ENCODE peak calls at places on chromosomes 1 and 21, in nine cellular contexts. One of them, this sample, is unnamed.

GRCh38 chr1:117017648-117018047 is 16.1 kb downstream of the CD101 start:
- DNase-seq in dorsolateral prefrontal cortex: peak
- DNase-seq in stomach: no peak
- DNase-seq in heart left ventricle: no peak
- DNase-seq in H9: no peak
- DNase-seq in fibroblast of villous mesenchyme: no peak
- DNase-seq in progenitor cell of endocrine pancreas: no peak
- DNase-seq in fibroblast of the aortic adventitia: no peak
- DNase-seq in B cell: no peak
- DNase-seq in this sample: no peak

GRCh38 chr1:19390166-19390850 is 78.2 kb downstream of the SLC66A1 start:
- DNase-seq in H9: no peak
- DNase-seq in B cell: no peak
- DNase-seq in dorsolateral prefrontal cortex: no peak
- DNase-seq in fibroblast of villous mesenchyme: peak
- DNase-seq in progenitor cell of endocrine pancreas: no peak
- DNase-seq in fibroblast of the aortic adventitia: no peak
- DNase-seq in heart left ventricle: no peak
- DNase-seq in stomach: no peak
- DNase-seq in this sample: peak

GRCh38 chr21:39000496-39000895 is 182.8 kb downstream of the PSMG1 start:
- DNase-seq in heart left ventricle: no peak
- DNase-seq in H9: no peak
- DNase-seq in B cell: no peak
- DNase-seq in fibroblast of villous mesenchyme: no peak
- DNase-seq in fibroblast of the aortic adventitia: no peak
- DNase-seq in progenitor cell of endocrine pancreas: no peak
- DNase-seq in stomach: no peak
- DNase-seq in dorsolateral prefrontal cortex: no peak
- DNase-seq in this sample: no peak

GRCh38 chr1:50419907-50420248 is 3.4 kb downstream of the DMRTA2 start:
- DNase-seq in fibroblast of the aortic adventitia: no peak
- DNase-seq in H9: no peak
- DNase-seq in heart left ventricle: no peak
- DNase-seq in progenitor cell of endocrine pancreas: no peak
- DNase-seq in fibroblast of villous mesenchyme: no peak
- DNase-seq in stomach: no peak
- DNase-seq in dorsolateral prefrontal cortex: no peak
- DNase-seq in B cell: no peak
- DNase-seq in this sample: no peak

GRCh38 chr1:152047954-152048640 is 11.3 kb upstream of the S100A11 start:
- DNase-seq in progenitor cell of endocrine pancreas: peak
- DNase-seq in fibroblast of villous mesenchyme: peak
- DNase-seq in fibroblast of the aortic adventitia: peak
- DNase-seq in heart left ventricle: peak
- DNase-seq in dorsolateral prefrontal cortex: peak
- DNase-seq in stomach: peak
- DNase-seq in H9: peak
- DNase-seq in B cell: peak
- DNase-seq in this sample: peak

GRCh38 chr1:199616947-199617346 is 410.6 kb upstream of the NR5A2 start:
- DNase-seq in progenitor cell of endocrine pancreas: no peak
- DNase-seq in H9: no peak
- DNase-seq in fibroblast of the aortic adventitia: peak
- DNase-seq in stomach: no peak
- DNase-seq in B cell: no peak
- DNase-seq in dorsolateral prefrontal cortex: no peak
- DNase-seq in heart left ventricle: no peak
- DNase-seq in fibroblast of villous mesenchyme: no peak
- DNase-seq in this sample: no peak

GRCh38 chr1:10431065-10431730 is 965 bp downstream of the CENPS start:
- DNase-seq in stomach: no peak
- DNase-seq in fibroblast of the aortic adventitia: peak
- DNase-seq in fibroblast of villous mesenchyme: peak
- DNase-seq in dorsolateral prefrontal cortex: no peak
- DNase-seq in H9: no peak
- DNase-seq in B cell: no peak
- DNase-seq in heart left ventricle: no peak
- DNase-seq in progenitor cell of endocrine pancreas: no peak
- DNase-seq in this sample: peak

GRCh38 chr1:25917996-25918395 is 11.8 kb upstream of the STMN1 start:
- DNase-seq in dorsolateral prefrontal cortex: no peak
- DNase-seq in heart left ventricle: no peak
- DNase-seq in progenitor cell of endocrine pancreas: no peak
- DNase-seq in fibroblast of the aortic adventitia: peak
- DNase-seq in stomach: no peak
- DNase-seq in B cell: no peak
- DNase-seq in H9: no peak
- DNase-seq in fibroblast of villous mesenchyme: peak
- DNase-seq in this sample: peak

GRCh38 chr1:53715478-53715877 is 23.5 kb downstream of the GLIS1 start:
- DNase-seq in progenitor cell of endocrine pancreas: peak
- DNase-seq in stomach: no peak
- DNase-seq in fibroblast of villous mesenchyme: peak
- DNase-seq in H9: peak
- DNase-seq in fibroblast of the aortic adventitia: no peak
- DNase-seq in B cell: no peak
- DNase-seq in heart left ventricle: no peak
- DNase-seq in dorsolateral prefrontal cortex: no peak
- DNase-seq in this sample: peak

GRCh38 chr1:201426395-201427310 is 5.1 kb upstream of the TNNI1 start:
- DNase-seq in fibroblast of the aortic adventitia: no peak
- DNase-seq in fibroblast of villous mesenchyme: no peak
- DNase-seq in H9: no peak
- DNase-seq in heart left ventricle: no peak
- DNase-seq in B cell: no peak
- DNase-seq in dorsolateral prefrontal cortex: peak
- DNase-seq in stomach: no peak
- DNase-seq in progenitor cell of endocrine pancreas: no peak
- DNase-seq in this sample: no peak

GRCh38 chr1:235892080-235892670 is 25.5 kb upstream of the LYST start:
- DNase-seq in stomach: no peak
- DNase-seq in progenitor cell of endocrine pancreas: no peak
- DNase-seq in fibroblast of the aortic adventitia: no peak
- DNase-seq in B cell: no peak
- DNase-seq in dorsolateral prefrontal cortex: no peak
- DNase-seq in H9: no peak
- DNase-seq in fibroblast of villous mesenchyme: no peak
- DNase-seq in heart left ventricle: no peak
- DNase-seq in this sample: no peak

GRCh38 chr21:34960672-34961071 is 88.4 kb downstream of the RUNX1 start:
- DNase-seq in heart left ventricle: no peak
- DNase-seq in progenitor cell of endocrine pancreas: no peak
- DNase-seq in fibroblast of the aortic adventitia: no peak
- DNase-seq in dorsolateral prefrontal cortex: no peak
- DNase-seq in fibroblast of villous mesenchyme: no peak
- DNase-seq in B cell: no peak
- DNase-seq in stomach: no peak
- DNase-seq in H9: no peak
- DNase-seq in this sample: no peak

GRCh38 chr1:158799689-158800088 is 18.7 kb upstream of the OR6N2 start:
- DNase-seq in B cell: no peak
- DNase-seq in dorsolateral prefrontal cortex: no peak
- DNase-seq in heart left ventricle: no peak
- DNase-seq in stomach: no peak
- DNase-seq in fibroblast of villous mesenchyme: no peak
- DNase-seq in fibroblast of the aortic adventitia: no peak
- DNase-seq in progenitor cell of endocrine pancreas: no peak
- DNase-seq in H9: no peak
- DNase-seq in this sample: no peak

GRCh38 chr1:21106238-21106637 is 70.5 kb downstream of the EIF4G3 start:
- DNase-seq in heart left ventricle: no peak
- DNase-seq in stomach: no peak
- DNase-seq in B cell: no peak
- DNase-seq in progenitor cell of endocrine pancreas: no peak
- DNase-seq in H9: no peak
- DNase-seq in dorsolateral prefrontal cortex: no peak
- DNase-seq in fibroblast of villous mesenchyme: no peak
- DNase-seq in fibroblast of the aortic adventitia: no peak
- DNase-seq in this sample: no peak

DNA sequence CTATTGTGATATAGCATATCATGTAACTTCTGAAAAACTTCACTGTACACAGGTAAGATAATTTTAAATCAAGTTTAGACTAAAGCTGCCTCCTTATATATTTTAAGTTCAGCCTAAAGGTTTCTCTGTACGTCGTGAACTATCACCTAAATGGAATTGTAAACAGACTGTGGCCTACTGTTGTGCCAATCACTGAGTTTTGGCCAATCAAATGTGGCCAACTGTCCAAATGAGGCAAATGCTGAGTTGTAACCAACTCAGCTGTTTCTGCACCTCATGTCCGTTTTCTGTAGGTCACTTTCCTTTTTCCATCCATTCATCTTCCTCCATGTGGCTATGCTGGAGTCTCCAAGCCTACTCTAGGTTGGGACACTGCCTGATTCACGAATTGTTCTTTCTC is 63.7 kb upstream of the ST6GALNAC3 start:
- DNase-seq in fibroblast of villous mesenchyme: no peak
- DNase-seq in heart left ventricle: no peak
- DNase-seq in progenitor cell of endocrine pancreas: no peak
- DNase-seq in fibroblast of the aortic adventitia: no peak
- DNase-seq in dorsolateral prefrontal cortex: no peak
- DNase-seq in H9: no peak
- DNase-seq in stomach: no peak
- DNase-seq in B cell: no peak
- DNase-seq in this sample: no peak
- TF ChIP-seq CTCF in fibroblast of villous mesenchyme: no peak
- TF ChIP-seq CTCF in heart left ventricle: no peak
- TF ChIP-seq CTCF in progenitor cell of endocrine pancreas: no peak
- TF ChIP-seq CTCF in fibroblast of the aortic adventitia: no peak
- TF ChIP-seq CTCF in dorsolateral prefrontal cortex: no peak
- TF ChIP-seq CTCF in H9: no peak
- TF ChIP-seq CTCF in stomach: no peak
- TF ChIP-seq CTCF in B cell: no peak
- TF ChIP-seq CTCF in this sample: no peak

GRCh38 chr1:67659229-67659628 is 25.8 kb upstream of the GADD45A start:
- DNase-seq in H9: no peak
- DNase-seq in progenitor cell of endocrine pancreas: no peak
- DNase-seq in B cell: no peak
- DNase-seq in heart left ventricle: no peak
- DNase-seq in fibroblast of villous mesenchyme: no peak
- DNase-seq in dorsolateral prefrontal cortex: no peak
- DNase-seq in fibroblast of the aortic adventitia: no peak
- DNase-seq in stomach: no peak
- DNase-seq in this sample: no peak
- TF ChIP-seq CTCF in H9: no peak
- TF ChIP-seq CTCF in progenitor cell of endocrine pancreas: no peak
- TF ChIP-seq CTCF in B cell: no peak
- TF ChIP-seq CTCF in heart left ventricle: no peak
- TF ChIP-seq CTCF in fibroblast of villous mesenchyme: no peak
- TF ChIP-seq CTCF in dorsolateral prefrontal cortex: no peak
- TF ChIP-seq CTCF in fibroblast of the aortic adventitia: no peak
- TF ChIP-seq CTCF in stomach: no peak
- TF ChIP-seq CTCF in this sample: no peak

GRCh38 chr1:2538872-2539271 is 8.8 kb upstream of the HES5 start:
- DNase-seq in H9: no peak
- DNase-seq in progenitor cell of endocrine pancreas: no peak
- DNase-seq in fibroblast of villous mesenchyme: no peak
- DNase-seq in dorsolateral prefrontal cortex: no peak
- DNase-seq in B cell: no peak
- DNase-seq in heart left ventricle: no peak
- DNase-seq in stomach: no peak
- DNase-seq in fibroblast of the aortic adventitia: no peak
- DNase-seq in this sample: no peak

GRCh38 chr1:2540816-2541492 is 10.9 kb upstream of the HES5 start:
- DNase-seq in dorsolateral prefrontal cortex: no peak
- DNase-seq in heart left ventricle: no peak
- DNase-seq in progenitor cell of endocrine pancreas: no peak
- DNase-seq in B cell: no peak
- DNase-seq in fibroblast of villous mesenchyme: no peak
- DNase-seq in stomach: no peak
- DNase-seq in H9: no peak
- DNase-seq in fibroblast of the aortic adventitia: no peak
- DNase-seq in this sample: no peak

GRCh38 chr1:2537785-2538115 is 7.7 kb upstream of the HES5 start:
- DNase-seq in progenitor cell of endocrine pancreas: no peak
- DNase-seq in fibroblast of the aortic adventitia: no peak
- DNase-seq in stomach: no peak
- DNase-seq in H9: no peak
- DNase-seq in dorsolateral prefrontal cortex: no peak
- DNase-seq in fibroblast of villous mesenchyme: no peak
- DNase-seq in heart left ventricle: no peak
- DNase-seq in B cell: no peak
- DNase-seq in this sample: no peak

GRCh38 chr1:2538376-2538775 is 8.3 kb upstream of the HES5 start:
- DNase-seq in heart left ventricle: no peak
- DNase-seq in fibroblast of the aortic adventitia: no peak
- DNase-seq in stomach: no peak
- DNase-seq in H9: no peak
- DNase-seq in B cell: no peak
- DNase-seq in progenitor cell of endocrine pancreas: no peak
- DNase-seq in fibroblast of villous mesenchyme: no peak
- DNase-seq in dorsolateral prefrontal cortex: no peak
- DNase-seq in this sample: no peak

GRCh38 chr1:2539312-2539907 is 9.3 kb upstream of the HES5 start:
- DNase-seq in H9: peak
- DNase-seq in heart left ventricle: no peak
- DNase-seq in fibroblast of villous mesenchyme: no peak
- DNase-seq in stomach: no peak
- DNase-seq in B cell: no peak
- DNase-seq in fibroblast of the aortic adventitia: no peak
- DNase-seq in progenitor cell of endocrine pancreas: no peak
- DNase-seq in dorsolateral prefrontal cortex: no peak
- DNase-seq in this sample: no peak
- TF ChIP-seq CTCF in H9: peak
- TF ChIP-seq CTCF in heart left ventricle: peak
- TF ChIP-seq CTCF in fibroblast of villous mesenchyme: peak
- TF ChIP-seq CTCF in stomach: no peak
- TF ChIP-seq CTCF in B cell: peak
- TF ChIP-seq CTCF in fibroblast of the aortic adventitia: no peak
- TF ChIP-seq CTCF in progenitor cell of endocrine pancreas: peak
- TF ChIP-seq CTCF in dorsolateral prefrontal cortex: no peak
- TF ChIP-seq CTCF in this sample: peak

GRCh38 chr21:44391345-44392091 is 38.1 kb downstream of the TRPM2 start:
- DNase-seq in fibroblast of the aortic adventitia: no peak
- DNase-seq in fibroblast of villous mesenchyme: no peak
- DNase-seq in heart left ventricle: peak
- DNase-seq in H9: no peak
- DNase-seq in progenitor cell of endocrine pancreas: no peak
- DNase-seq in B cell: peak
- DNase-seq in stomach: peak
- DNase-seq in dorsolateral prefrontal cortex: no peak
- DNase-seq in this sample: no peak

GRCh38 chr21:44394733-44395132 is 41.3 kb downstream of the TRPM2 start:
- DNase-seq in stomach: no peak
- DNase-seq in B cell: no peak
- DNase-seq in fibroblast of the aortic adventitia: no peak
- DNase-seq in dorsolateral prefrontal cortex: no peak
- DNase-seq in H9: no peak
- DNase-seq in heart left ventricle: no peak
- DNase-seq in fibroblast of villous mesenchyme: no peak
- DNase-seq in progenitor cell of endocrine pancreas: no peak
- DNase-seq in this sample: no peak

GRCh38 chr21:44390886-44391285 is 37.5 kb downstream of the TRPM2 start:
- DNase-seq in stomach: no peak
- DNase-seq in progenitor cell of endocrine pancreas: no peak
- DNase-seq in heart left ventricle: no peak
- DNase-seq in fibroblast of villous mesenchyme: no peak
- DNase-seq in B cell: no peak
- DNase-seq in H9: no peak
- DNase-seq in dorsolateral prefrontal cortex: no peak
- DNase-seq in fibroblast of the aortic adventitia: no peak
- DNase-seq in this sample: no peak

GRCh38 chr21:44392916-44393315 is 39.5 kb downstream of the TRPM2 start:
- DNase-seq in dorsolateral prefrontal cortex: no peak
- DNase-seq in heart left ventricle: no peak
- DNase-seq in progenitor cell of endocrine pancreas: no peak
- DNase-seq in stomach: no peak
- DNase-seq in fibroblast of the aortic adventitia: no peak
- DNase-seq in fibroblast of villous mesenchyme: no peak
- DNase-seq in H9: no peak
- DNase-seq in B cell: no peak
- DNase-seq in this sample: no peak

GRCh38 chr21:44392185-44392584 is 38.8 kb downstream of the TRPM2 start:
- DNase-seq in H9: no peak
- DNase-seq in heart left ventricle: no peak
- DNase-seq in stomach: no peak
- DNase-seq in fibroblast of the aortic adventitia: no peak
- DNase-seq in fibroblast of villous mesenchyme: no peak
- DNase-seq in B cell: no peak
- DNase-seq in dorsolateral prefrontal cortex: no peak
- DNase-seq in progenitor cell of endocrine pancreas: no peak
- DNase-seq in this sample: no peak
- TF ChIP-seq CTCF in H9: no peak
- TF ChIP-seq CTCF in heart left ventricle: no peak
- TF ChIP-seq CTCF in stomach: no peak
- TF ChIP-seq CTCF in fibroblast of the aortic adventitia: no peak
- TF ChIP-seq CTCF in fibroblast of villous mesenchyme: no peak
- TF ChIP-seq CTCF in B cell: no peak
- TF ChIP-seq CTCF in dorsolateral prefrontal cortex: no peak
- TF ChIP-seq CTCF in progenitor cell of endocrine pancreas: no peak
- TF ChIP-seq CTCF in this sample: no peak